ENCODE peak calls at places on chromosome 11, in eight cellular contexts. One of them, this sample, is unnamed.
A peak's percentile ranks its signal among the peaks of the same experiment; 100 is the strongest.

GRCh38 chr11:40328890-40329617 is 1130.4 kb downstream of the LRRC4C start:
- DNase-seq in caudate nucleus: no peak
- DNase-seq in adrenal gland: peak; percentile 29
- DNase-seq in cerebellar cortex: no peak
- DNase-seq in neural progenitor cell: no peak
- DNase-seq in NCI-H460: peak; percentile 98
- DNase-seq in substantia nigra: no peak
- DNase-seq in GM12864: no peak
- DNase-seq in this sample: no peak

GRCh38 chr11:25612806-25613205 is 719.1 kb upstream of the ANO3 start:
- DNase-seq in GM12864: no peak
- DNase-seq in adrenal gland: no peak
- DNase-seq in NCI-H460: no peak
- DNase-seq in substantia nigra: no peak
- DNase-seq in cerebellar cortex: no peak
- DNase-seq in caudate nucleus: no peak
- DNase-seq in neural progenitor cell: no peak
- DNase-seq in this sample: no peak

GRCh38 chr11:119676461-119677020 is 52.5 kb downstream of the NECTIN1 start:
- DNase-seq in caudate nucleus: no peak
- DNase-seq in GM12864: no peak
- DNase-seq in NCI-H460: no peak
- DNase-seq in substantia nigra: no peak
- DNase-seq in adrenal gland: no peak
- DNase-seq in cerebellar cortex: no peak
- DNase-seq in neural progenitor cell: no peak
- DNase-seq in this sample: no peak

GRCh38 chr11:84465040-84465439 is 1162.1 kb downstream of the DLG2 start:
- DNase-seq in substantia nigra: no peak
- DNase-seq in neural progenitor cell: no peak
- DNase-seq in cerebellar cortex: peak; percentile 51
- DNase-seq in adrenal gland: no peak
- DNase-seq in caudate nucleus: no peak
- DNase-seq in NCI-H460: no peak
- DNase-seq in GM12864: no peak
- DNase-seq in this sample: no peak

GRCh38 chr11:67584205-67584880 is 731 bp downstream of the GSTP1 start:
- DNase-seq in cerebellar cortex: peak; percentile 60
- DNase-seq in adrenal gland: peak; percentile 85
- DNase-seq in caudate nucleus: peak; percentile 53
- DNase-seq in substantia nigra: no peak
- DNase-seq in GM12864: no peak
- DNase-seq in neural progenitor cell: peak; percentile 73
- DNase-seq in NCI-H460: no peak
- DNase-seq in this sample: peak; percentile 62

GRCh38 chr11:45929486-45930030 is 7.1 kb downstream of the LARGE2 start:
- DNase-seq in substantia nigra: no peak
- DNase-seq in caudate nucleus: no peak
- DNase-seq in neural progenitor cell: no peak
- DNase-seq in adrenal gland: no peak
- DNase-seq in cerebellar cortex: no peak
- DNase-seq in NCI-H460: no peak
- DNase-seq in GM12864: no peak
- DNase-seq in this sample: no peak

GRCh38 chr11:65291613-65292012 is 23.1 kb upstream of the CDC42EP2 start:
- DNase-seq in caudate nucleus: peak; percentile 75
- DNase-seq in cerebellar cortex: no peak
- DNase-seq in NCI-H460: peak; percentile 59
- DNase-seq in GM12864: no peak
- DNase-seq in adrenal gland: no peak
- DNase-seq in neural progenitor cell: no peak
- DNase-seq in substantia nigra: no peak
- DNase-seq in this sample: no peak

GRCh38 chr11:120352405-120352804 is 16.2 kb downstream of the ARHGEF12 start:
- DNase-seq in adrenal gland: no peak
- DNase-seq in neural progenitor cell: no peak
- DNase-seq in caudate nucleus: no peak
- DNase-seq in NCI-H460: no peak
- DNase-seq in cerebellar cortex: no peak
- DNase-seq in GM12864: no peak
- DNase-seq in substantia nigra: no peak
- DNase-seq in this sample: no peak

GRCh38 chr11:44178381-44178780 is 82.9 kb downstream of the EXT2 start:
- DNase-seq in cerebellar cortex: peak; percentile 27
- DNase-seq in caudate nucleus: no peak
- DNase-seq in GM12864: no peak
- DNase-seq in substantia nigra: no peak
- DNase-seq in neural progenitor cell: peak; percentile 12
- DNase-seq in adrenal gland: no peak
- DNase-seq in NCI-H460: no peak
- DNase-seq in this sample: no peak

GRCh38 chr11:78802058-78802633 is 227.5 kb upstream of the NARS2 start:
- DNase-seq in caudate nucleus: no peak
- DNase-seq in neural progenitor cell: peak; percentile 43
- DNase-seq in substantia nigra: no peak
- DNase-seq in cerebellar cortex: no peak
- DNase-seq in NCI-H460: no peak
- DNase-seq in GM12864: no peak
- DNase-seq in adrenal gland: no peak
- DNase-seq in this sample: no peak

GRCh38 chr11:91248199-91248807 is 976.3 kb upstream of the FAT3 start:
- DNase-seq in substantia nigra: no peak
- DNase-seq in neural progenitor cell: peak; percentile 65
- DNase-seq in cerebellar cortex: peak; percentile 23
- DNase-seq in caudate nucleus: no peak
- DNase-seq in GM12864: no peak
- DNase-seq in NCI-H460: peak; percentile 2
- DNase-seq in adrenal gland: peak; percentile 25
- DNase-seq in this sample: no peak

GRCh38 chr11:44651535-44652130 is 75.1 kb upstream of the TSPAN18 start:
- DNase-seq in adrenal gland: no peak
- DNase-seq in caudate nucleus: no peak
- DNase-seq in cerebellar cortex: no peak
- DNase-seq in substantia nigra: no peak
- DNase-seq in NCI-H460: no peak
- DNase-seq in GM12864: no peak
- DNase-seq in neural progenitor cell: no peak
- DNase-seq in this sample: no peak

GRCh38 chr11:11491014-11491413 is 130.8 kb downstream of the GALNT18 start:
- DNase-seq in adrenal gland: no peak
- DNase-seq in GM12864: no peak
- DNase-seq in substantia nigra: no peak
- DNase-seq in cerebellar cortex: no peak
- DNase-seq in caudate nucleus: no peak
- DNase-seq in neural progenitor cell: no peak
- DNase-seq in NCI-H460: no peak
- DNase-seq in this sample: no peak

GRCh38 chr11:48013269-48013901 is 33.0 kb downstream of the PTPRJ start:
- DNase-seq in substantia nigra: no peak
- DNase-seq in caudate nucleus: no peak
- DNase-seq in neural progenitor cell: no peak
- DNase-seq in cerebellar cortex: no peak
- DNase-seq in adrenal gland: no peak
- DNase-seq in NCI-H460: no peak
- DNase-seq in GM12864: no peak
- DNase-seq in this sample: no peak

GRCh38 chr11:11608783-11609232 is 13.0 kb downstream of the GALNT18 start:
- DNase-seq in GM12864: no peak
- DNase-seq in substantia nigra: no peak
- DNase-seq in NCI-H460: no peak
- DNase-seq in adrenal gland: no peak
- DNase-seq in neural progenitor cell: no peak
- DNase-seq in caudate nucleus: no peak
- DNase-seq in cerebellar cortex: no peak
- DNase-seq in this sample: no peak